ENCODE peak calls at places on chromosomes 16 and 17, in eight cellular contexts. P, L, C, H, T, F, Y and Q are unnamed samples. For H3K4me1, the result is how much of the 10 kb centered on the place peaks cover.

GRCh38 chr16:53913082-53913870 is 209.3 kb downstream of the FTO start:
- DNase-seq in P (peak), L (no peak), C (peak), H (no peak), T (no peak), F (no peak), Y (no peak), Q (no peak)

GRCh38 chr16:17552351-17552750 is 81.6 kb upstream of the XYLT1 start:
- DNase-seq in P (no peak), L (no peak), C (no peak), H (no peak), T (no peak), F (no peak), Y (no peak), Q (no peak)

GRCh38 chr16:75108792-75109731 is 7.5 kb downstream of the LDHD start:
- DNase-seq in P (peak), L (no peak), C (peak), H (peak), T (peak), F (no peak), Y (peak), Q (peak)

GRCh38 chr17:18129041-18129502 is 20.5 kb downstream of the MYO15A start:
- DNase-seq in P (peak), L (no peak), C (no peak), H (no peak), T (no peak), F (no peak), Y (no peak), Q (no peak)

GRCh38 chr16:1938316-1938715 is 4.7 kb downstream of the MSRB1 start:
- DNase-seq in P (no peak), L (no peak), C (no peak), H (no peak), T (peak), F (no peak), Y (no peak), Q (no peak)

GRCh38 chr17:18970582-18971480 is 18.9 kb downstream of the SLC5A10 start:
- DNase-seq in P (no peak), L (no peak), C (no peak), H (no peak), T (no peak), F (no peak), Y (no peak), Q (no peak)

GRCh38 chr17:80160536-80160935 is 9.3 kb upstream of the CARD14 start:
- DNase-seq in P (no peak), L (peak), C (no peak), H (no peak), T (no peak), F (no peak), Y (no peak), Q (no peak)

GRCh38 chr17:8522577-8522976 is 86.9 kb downstream of the NDEL1 start:
- DNase-seq in P (peak), L (no peak), C (no peak), H (no peak), T (no peak), F (no peak), Y (no peak), Q (no peak)

GRCh38 chr16:67546761-67547422 is 15.4 kb upstream of the CTCF start:
- DNase-seq in P (peak), L (peak), C (peak), H (no peak), T (peak), F (peak), Y (peak), Q (peak)

GRCh38 chr16:66494916-66495315 is 55.0 kb downstream of the TK2 start:
- DNase-seq in P (no peak), L (no peak), C (no peak), H (no peak), T (no peak), F (no peak), Y (peak), Q (no peak)

GRCh38 chr16:57386381-57386951 is 14.2 kb downstream of the CX3CL1 start:
- DNase-seq in P (peak), L (no peak), C (no peak), H (no peak), T (no peak), F (no peak), Y (no peak), Q (no peak)

GRCh38 chr17:332558-333322 is 19.9 kb downstream of the RPH3AL start:
- DNase-seq in P (peak), L (no peak), C (peak), H (no peak), T (peak), F (no peak), Y (peak), Q (no peak)

GRCh38 chr16:69720822-69721430 is 5.4 kb downstream of the NQO1 start:
- DNase-seq in P (no peak), L (no peak), C (no peak), H (no peak), T (no peak), F (peak), Y (no peak), Q (no peak)

GRCh38 chr16:31099860-31100638 is 5.5 kb upstream of the VKORC1 start:
- DNase-seq in P (peak), L (no peak), C (no peak), H (no peak), T (no peak), F (no peak), Y (no peak), Q (no peak)

GRCh38 chr17:58487589-58488427 is at the start of gene HSF5:
- DNase-seq in P (peak), L (peak), C (no peak), H (no peak), T (peak), F (peak), Y (peak), Q (peak)
- TF ChIP-seq CTCF in P (peak), L (peak), C (no peak), H (no peak), T (no peak), F (peak), Y (peak), Q (peak)

GRCh38 chr17:82592289-82592683 is 56.0 kb downstream of the WDR45B start:
- DNase-seq in P (no peak), L (no peak), C (no peak), H (no peak), T (no peak), F (no peak), Y (no peak), Q (no peak)

GRCh38 chr17:82592751-82593589 is 55.3 kb downstream of the WDR45B start:
- DNase-seq in P (peak), L (peak), C (peak), H (no peak), T (peak), F (peak), Y (peak), Q (peak)

GRCh38 chr17:82590216-82590615 is 58.0 kb downstream of the WDR45B start:
- DNase-seq in P (no peak), L (no peak), C (no peak), H (no peak), T (no peak), F (no peak), Y (no peak), Q (no peak)

GRCh38 chr17:82589851-82590180 is 58.4 kb downstream of the WDR45B start:
- DNase-seq in P (no peak), L (no peak), C (no peak), H (no peak), T (no peak), F (no peak), Y (no peak), Q (no peak)

GRCh38 chr17:82590881-82591539 is 57.2 kb downstream of the WDR45B start:
- DNase-seq in P (no peak), L (no peak), C (no peak), H (no peak), T (no peak), F (no peak), Y (no peak), Q (no peak)
- H3K4me3 ChIP-seq in P (no peak), L (no peak), C (no peak), H (no peak), T (no peak), F (no peak), Y (no peak), Q (no peak)

GRCh38 chr17:47274319-47275069 is 20.9 kb downstream of the ITGB3 start:
- DNase-seq in P (no peak), L (no peak), C (no peak), H (no peak), T (no peak), F (no peak), Y (no peak), Q (no peak)
- H3K4me1 ChIP-seq in P (under half), L (under half), C (under half), H (half or more), T (under half), F (under half), Y (under half), Q (half or more)

GRCh38 chr17:40178021-40178601 is 841 bp downstream of the RAPGEFL1 start:
- DNase-seq in P (no peak), L (peak), C (no peak), H (no peak), T (no peak), F (peak), Y (peak), Q (no peak)
- TF ChIP-seq CTCF in P (no peak), L (peak), C (no peak), H (no peak), T (no peak), F (peak), Y (peak), Q (no peak)